ENCODE peak calls at places on chromosomes 4 and X, in six cellular contexts. V, A, K, Z, G and W are unnamed samples.

GRCh38 chrX:13520931-13521330 is 48.5 kb upstream of the EGFL6 start:
- DNase-seq in V (no peak), A (no peak), K (no peak), Z (no peak), G (no peak), W (no peak)

GRCh38 chrX:49053223-49054072 is 5.4 kb upstream of the CCDC120 start:
- DNase-seq in V (peak), A (no peak), K (peak), Z (peak), G (peak), W (peak)

GRCh38 chr4:158802914-158803313 is 34.1 kb downstream of the FNIP2 start:
- DNase-seq in V (no peak), A (no peak), K (no peak), Z (no peak), G (no peak), W (no peak)

GRCh38 chr4:101355767-101356702 is 8.7 kb upstream of the PPP3CA start:
- DNase-seq in V (no peak), A (no peak), K (no peak), Z (no peak), G (no peak), W (no peak)

GRCh38 chr4:3323071-3323481 is 30.3 kb downstream of the RGS12 start:
- DNase-seq in V (no peak), A (no peak), K (no peak), Z (no peak), G (no peak), W (peak)

GRCh38 chrX:45602151-45602550 is 401.5 kb upstream of the DIPK2B start:
- DNase-seq in V (no peak), A (no peak), K (no peak), Z (no peak), G (no peak), W (no peak)

GRCh38 chr4:166293551-166293950 is 420.5 kb downstream of the TLL1 start:
- DNase-seq in V (no peak), A (no peak), K (no peak), Z (no peak), G (no peak), W (no peak)

GRCh38 chr4:82988323-82988832 is 22.2 kb downstream of the LIN54 start:
- DNase-seq in V (no peak), A (no peak), K (no peak), Z (no peak), G (no peak), W (no peak)